ENCODE peak calls at places on chromosome 15, in four cellular contexts. X is K562, F is HepG2, P is GM12878. M is an unnamed sample.

GRCh38 chr15:39025881-39026280 is 461.3 kb upstream of the RASGRP1 start:
- DNase-seq in X (no peak), F (no peak), P (no peak), M (no peak)

GRCh38 chr15:62647195-62647865 is 395.2 kb upstream of the TPM1 start:
- DNase-seq in X (no peak), F (peak; percentile 61), P (no peak), M (no peak)

GRCh38 chr15:58299311-58299850 is 132.4 kb upstream of the LIPC start:
- DNase-seq in X (no peak), F (no peak), P (peak; percentile 17), M (no peak)

GRCh38 chr15:98953000-98953776 is 54.4 kb downstream of the PGPEP1L start:
- DNase-seq in X (no peak), F (no peak), P (peak; percentile 80), M (no peak)

GRCh38 chr15:45399381-45400212 is 21.3 kb upstream of the GATM start:
- DNase-seq in X (no peak), F (peak; percentile 65), P (no peak), M (peak; percentile 22)

GRCh38 chr15:29952245-29952644 is 130.0 kb upstream of the TJP1 start:
- DNase-seq in X (no peak), F (no peak), P (no peak), M (no peak)

GRCh38 chr15:31485431-31485830 is 158.8 kb downstream of the KLF13 start:
- DNase-seq in X (no peak), F (no peak), P (no peak), M (no peak)

GRCh38 chr15:66603301-66604179 is 37.7 kb upstream of the LCTL start:
- DNase-seq in X (peak; percentile 78), F (peak; percentile 40), P (no peak), M (peak; percentile 87)

GRCh38 chr15:100124936-100125626 is 216.7 kb downstream of the ADAMTS17 start:
- DNase-seq in X (no peak), F (no peak), P (no peak), M (no peak)

GRCh38 chr15:52680041-52680391 is 828 bp upstream of the ATOSA start:
- DNase-seq in X (no peak), F (no peak), P (no peak), M (no peak)

GRCh38 chr15:52678468-52679231 is 538 bp downstream of the ATOSA start:
- DNase-seq in X (peak; percentile 33), F (peak; percentile 57), P (no peak), M (peak; percentile 26)

GRCh38 chr15:52679232-52680040 is at the start of gene ATOSA:
- DNase-seq in X (peak; percentile 89), F (peak; percentile 82), P (peak; percentile 48), M (peak; percentile 77)

GRCh38 chr15:52678036-52678467 is 1.1 kb downstream of the ATOSA start:
- DNase-seq in X (peak; percentile 21), F (peak; percentile 35), P (no peak), M (peak; percentile 16)

GRCh38 chr15:52677593-52677992 is 1.6 kb downstream of the ATOSA start:
- DNase-seq in X (no peak), F (no peak), P (peak; percentile 46), M (no peak)
- TF ChIP-seq FOXM1 in X (no peak), F (no peak), P (no peak), M (no peak)

DNA sequence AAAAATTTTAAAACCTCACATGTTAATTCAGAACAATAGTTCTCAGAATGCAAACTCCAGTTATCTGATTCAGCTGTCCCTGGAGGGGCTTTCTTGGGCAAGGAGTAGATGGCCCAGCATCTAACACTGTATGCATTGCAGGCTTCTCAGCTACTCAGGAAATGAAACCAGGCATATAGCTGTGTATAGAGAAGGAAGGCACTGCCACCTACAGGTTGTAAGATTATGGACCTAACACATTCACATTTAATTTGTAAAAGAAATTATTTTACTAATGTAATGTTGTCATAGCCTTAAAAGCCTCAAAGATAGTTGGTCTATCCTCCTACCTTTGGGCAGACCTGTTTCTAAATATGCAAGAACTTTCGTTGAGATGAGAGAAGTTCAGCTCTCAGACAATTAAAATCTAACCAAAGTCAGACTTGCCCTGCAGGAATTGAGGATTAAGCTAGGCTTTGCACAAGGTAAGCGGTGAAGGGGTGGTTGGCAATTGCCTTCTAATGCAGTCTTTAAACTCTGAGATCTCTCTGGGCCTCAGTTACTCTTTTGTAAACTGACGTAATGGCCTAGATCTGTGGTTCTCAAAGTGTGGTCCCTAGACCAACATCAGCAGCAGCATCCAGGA is 132.8 kb upstream of the SLC24A5 start:
- DNase-seq in X (no peak), F (peak; percentile 35), P (peak; percentile 38), M (peak; percentile 21)
- TF ChIP-seq BHLHE40 in X (no peak), F (no peak), P (peak; percentile 26), M (no peak)

GRCh38 chr15:78242128-78242527 is 7.8 kb upstream of the ACSBG1 start:
- DNase-seq in X (peak; percentile 68), F (peak; percentile 55), P (no peak), M (peak; percentile 65)
- TF ChIP-seq FOXM1 in X (no peak), F (no peak), P (no peak), M (no peak)

DNA sequence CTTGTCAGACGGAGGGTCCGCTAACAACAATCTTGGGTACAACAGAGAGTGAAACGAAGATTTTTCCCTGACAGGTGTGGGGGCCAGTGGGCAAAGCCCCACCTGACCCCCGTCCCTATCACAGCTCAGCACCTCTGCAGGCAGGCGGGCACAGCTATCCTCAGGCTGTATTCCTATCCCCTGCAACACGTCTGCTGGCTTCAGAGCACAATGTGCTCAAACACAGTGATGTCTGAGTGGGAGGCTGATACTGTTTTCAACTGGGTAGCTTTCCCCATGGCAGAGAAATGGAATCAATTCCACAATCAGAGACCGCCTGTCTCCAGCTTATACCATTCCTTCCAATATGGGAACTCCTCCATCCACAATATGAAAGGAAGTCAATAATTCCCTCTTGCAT is 28.0 kb downstream of the TLE3 start:
- DNase-seq in X (no peak), F (no peak), P (no peak), M (no peak)
- TF ChIP-seq BHLHE40 in X (no peak), F (no peak), P (no peak), M (no peak)

GRCh38 chr15:90994059-90994416 is 297 bp downstream of the PRC1 start:
- DNase-seq in X (peak; percentile 72), F (no peak), P (no peak), M (peak; percentile 39)
- TF ChIP-seq FOXM1 in X (no peak), F (no peak), P (no peak), M (no peak)

DNA sequence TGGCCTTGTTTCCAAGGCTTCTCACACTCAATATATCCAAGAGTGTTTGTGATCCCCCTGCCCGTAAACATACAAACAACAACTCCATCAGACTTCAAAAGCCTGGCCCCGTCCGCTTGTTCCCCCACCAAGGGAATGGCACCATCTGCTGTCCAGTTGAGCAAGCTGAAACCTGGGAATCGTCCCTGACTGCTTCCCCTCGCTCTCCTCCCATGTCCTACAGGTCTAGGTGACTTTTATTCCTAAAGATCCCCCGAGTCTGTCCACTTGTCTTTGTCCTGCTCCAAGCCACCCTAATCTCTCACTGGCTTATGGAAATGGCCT is 27.9 kb upstream of the FAM174B start:
- DNase-seq in X (peak; percentile 27), F (peak; percentile 50), P (no peak), M (no peak)
- TF ChIP-seq BHLHE40 in X (no peak), F (peak; percentile 4), P (no peak), M (no peak)

GRCh38 chr15:73951044-73951561 is 24.8 kb downstream of the LOXL1 start:
- DNase-seq in X (peak; percentile 82), F (peak; percentile 83), P (no peak), M (peak; percentile 87)

GRCh38 chr15:73951591-73951990 is 25.3 kb downstream of the LOXL1 start:
- DNase-seq in X (no peak), F (no peak), P (no peak), M (no peak)

GRCh38 chr15:73952913-73953750 is 26.9 kb downstream of the LOXL1 start:
- DNase-seq in X (no peak), F (no peak), P (no peak), M (no peak)

GRCh38 chr15:73950479-73951043 is 24.3 kb downstream of the LOXL1 start:
- DNase-seq in X (no peak), F (no peak), P (no peak), M (no peak)

DNA sequence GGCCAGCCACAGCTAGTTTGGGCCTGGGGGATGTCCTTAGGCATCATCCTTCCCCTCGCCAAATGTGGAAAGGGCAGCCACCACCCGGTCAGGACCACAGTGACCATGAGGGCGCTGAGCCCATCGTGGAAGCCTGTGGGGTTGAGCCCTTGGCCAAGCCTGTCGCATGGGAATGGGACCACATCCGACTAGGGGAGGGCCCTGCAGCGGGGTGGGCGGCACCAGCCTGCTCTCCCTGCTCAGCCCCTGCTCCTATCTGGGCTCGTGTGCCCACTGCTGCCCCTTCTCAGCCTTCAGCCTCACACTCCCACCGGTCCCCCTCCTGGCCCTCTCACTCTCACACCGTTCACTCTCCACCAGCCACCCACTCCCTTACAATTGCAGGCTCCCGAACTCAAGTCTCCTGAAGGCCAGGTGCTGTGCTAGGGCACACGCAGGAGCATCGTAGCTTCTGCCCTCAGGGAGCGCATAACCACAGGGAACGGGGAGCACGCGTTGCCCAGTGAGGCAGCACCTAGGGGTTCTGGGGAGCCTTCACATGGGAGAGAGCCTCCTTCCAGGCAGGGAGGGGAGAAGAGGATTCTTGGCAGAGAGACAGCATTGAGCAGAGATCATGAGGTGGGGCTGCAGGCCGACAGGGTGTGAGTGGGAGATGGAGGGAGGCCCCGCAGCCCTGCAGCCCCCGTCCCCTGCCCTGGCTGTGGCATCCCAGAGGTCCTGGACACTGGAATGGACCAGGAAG is 26.1 kb downstream of the LOXL1 start:
- DNase-seq in X (no peak), F (no peak), P (no peak), M (no peak)
- TF ChIP-seq FOXM1 in X (no peak), F (no peak), P (no peak), M (no peak)

M was measured in HEK293T.